ENCODE peak calls at places on chromosome 6, in four cellular contexts. One of them, this sample, is unnamed.

GRCh38 chr6:6915813-6916547 is 191.8 kb upstream of the RREB1 start:
- DNase-seq in HepG2: no peak
- DNase-seq in K562: no peak
- DNase-seq in GM12878: no peak
- DNase-seq in this sample: no peak

GRCh38 chr6:156028310-156029131 is 572.9 kb upstream of the NOX3 start:
- DNase-seq in HepG2: no peak
- DNase-seq in K562: no peak
- DNase-seq in GM12878: no peak
- DNase-seq in this sample: peak

GRCh38 chr6:165774903-165775608 is 112.0 kb upstream of the PDE10A start:
- DNase-seq in HepG2: peak
- DNase-seq in K562: no peak
- DNase-seq in GM12878: no peak
- DNase-seq in this sample: no peak

GRCh38 chr6:80433010-80433665 is 326.7 kb downstream of the BCKDHB start:
- DNase-seq in HepG2: peak
- DNase-seq in K562: no peak
- DNase-seq in GM12878: no peak
- DNase-seq in this sample: no peak

GRCh38 chr6:124795879-124796838 is 166.1 kb upstream of the RNF217 start:
- DNase-seq in HepG2: no peak
- DNase-seq in K562: peak
- DNase-seq in GM12878: no peak
- DNase-seq in this sample: no peak

GRCh38 chr6:14165091-14165490 is 47.5 kb downstream of the CD83 start:
- DNase-seq in HepG2: no peak
- DNase-seq in K562: no peak
- DNase-seq in GM12878: no peak
- DNase-seq in this sample: no peak

GRCh38 chr6:124961784-124962611 is at the start of gene RNF217:
- DNase-seq in HepG2: no peak
- DNase-seq in K562: peak
- DNase-seq in GM12878: no peak
- DNase-seq in this sample: peak

GRCh38 chr6:52285174-52286068 is 879 bp upstream of the MCM3 start:
- DNase-seq in HepG2: peak
- DNase-seq in K562: peak
- DNase-seq in GM12878: no peak
- DNase-seq in this sample: peak

GRCh38 chr6:1363729-1364572 is 25.4 kb upstream of the FOXF2 start:
- DNase-seq in HepG2: no peak
- DNase-seq in K562: peak
- DNase-seq in GM12878: no peak
- DNase-seq in this sample: no peak

GRCh38 chr6:89375427-89375868 is 22.9 kb upstream of the UBE2J1 start:
- DNase-seq in HepG2: peak
- DNase-seq in K562: peak
- DNase-seq in GM12878: no peak
- DNase-seq in this sample: peak

GRCh38 chr6:61640463-61640862 is 645.6 kb downstream of the KHDRBS2 start:
- DNase-seq in HepG2: no peak
- DNase-seq in K562: no peak
- DNase-seq in GM12878: no peak
- DNase-seq in this sample: no peak

GRCh38 chr6:123415844-123416468 is 220.8 kb downstream of the TRDN start:
- DNase-seq in HepG2: peak
- DNase-seq in K562: peak
- DNase-seq in GM12878: no peak
- DNase-seq in this sample: peak
- TF ChIP-seq GABPA in HepG2: no peak
- TF ChIP-seq GABPA in K562: no peak
- TF ChIP-seq GABPA in GM12878: no peak
- TF ChIP-seq GABPA in this sample: no peak

GRCh38 chr6:90835584-90836212 is 248.8 kb upstream of the MAP3K7 start:
- DNase-seq in HepG2: no peak
- DNase-seq in K562: no peak
- DNase-seq in GM12878: no peak
- DNase-seq in this sample: no peak
- TF ChIP-seq NFIC in HepG2: no peak
- TF ChIP-seq NFIC in K562: no peak
- TF ChIP-seq NFIC in GM12878: no peak
- TF ChIP-seq NFIC in this sample: no peak

GRCh38 chr6:25606151-25606550 is 45.9 kb upstream of the SCGN start:
- DNase-seq in HepG2: no peak
- DNase-seq in K562: no peak
- DNase-seq in GM12878: no peak
- DNase-seq in this sample: no peak

GRCh38 chr6:25602680-25602982 is 49.4 kb upstream of the SCGN start:
- DNase-seq in HepG2: no peak
- DNase-seq in K562: no peak
- DNase-seq in GM12878: no peak
- DNase-seq in this sample: no peak

GRCh38 chr6:25599516-25600060 is 52.4 kb upstream of the SCGN start:
- DNase-seq in HepG2: no peak
- DNase-seq in K562: no peak
- DNase-seq in GM12878: no peak
- DNase-seq in this sample: no peak

GRCh38 chr6:25603251-25603650 is 48.8 kb upstream of the SCGN start:
- DNase-seq in HepG2: no peak
- DNase-seq in K562: no peak
- DNase-seq in GM12878: no peak
- DNase-seq in this sample: no peak

GRCh38 chr6:25601797-25602679 is 50.0 kb upstream of the SCGN start:
- DNase-seq in HepG2: peak
- DNase-seq in K562: peak
- DNase-seq in GM12878: no peak
- DNase-seq in this sample: peak
- TF ChIP-seq ZBTB33 in HepG2: no peak
- TF ChIP-seq ZBTB33 in K562: no peak
- TF ChIP-seq ZBTB33 in GM12878: no peak
- TF ChIP-seq ZBTB33 in this sample: no peak

DNA sequence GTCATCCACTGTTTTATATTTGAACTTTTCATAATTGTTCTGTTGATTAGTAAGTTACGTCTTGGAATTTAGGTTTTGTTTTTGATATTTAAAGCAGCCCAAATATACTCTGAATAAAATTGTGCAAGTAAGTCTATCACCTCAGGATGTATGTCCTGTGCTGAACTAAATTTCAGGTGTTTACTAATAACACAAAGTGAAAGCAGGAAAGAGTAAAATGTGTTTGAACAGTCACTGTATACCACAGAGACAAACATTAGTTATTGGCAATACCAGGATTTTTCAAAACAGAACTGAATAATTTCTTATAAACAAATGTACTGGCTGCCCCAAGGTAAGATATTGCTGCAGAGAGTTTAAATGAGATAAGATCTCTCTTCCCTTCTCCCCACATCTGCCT is 404.7 kb upstream of the RUNX2 start:
- DNase-seq in HepG2: no peak
- DNase-seq in K562: no peak
- DNase-seq in GM12878: no peak
- DNase-seq in this sample: no peak
- TF ChIP-seq GABPA in HepG2: no peak
- TF ChIP-seq GABPA in K562: no peak
- TF ChIP-seq GABPA in GM12878: no peak
- TF ChIP-seq GABPA in this sample: no peak

GRCh38 chr6:106767271-106767670 is 137.9 kb downstream of the QRSL1 start:
- DNase-seq in HepG2: no peak
- DNase-seq in K562: no peak
- DNase-seq in GM12878: no peak
- DNase-seq in this sample: no peak
- TF ChIP-seq NFIC in HepG2: no peak
- TF ChIP-seq NFIC in K562: no peak
- TF ChIP-seq NFIC in GM12878: no peak
- TF ChIP-seq NFIC in this sample: no peak

GRCh38 chr6:119742188-119742803 is 392.7 kb upstream of the MAN1A1 start:
- DNase-seq in HepG2: peak
- DNase-seq in K562: peak
- DNase-seq in GM12878: no peak
- DNase-seq in this sample: peak
- TF ChIP-seq ZBTB33 in HepG2: no peak
- TF ChIP-seq ZBTB33 in K562: no peak
- TF ChIP-seq ZBTB33 in GM12878: no peak
- TF ChIP-seq ZBTB33 in this sample: no peak

GRCh38 chr6:72966628-72967280 is 258.5 kb downstream of the KHDC1L start:
- DNase-seq in HepG2: no peak
- DNase-seq in K562: no peak
- DNase-seq in GM12878: no peak
- DNase-seq in this sample: no peak
- TF ChIP-seq GABPA in HepG2: no peak
- TF ChIP-seq GABPA in K562: no peak
- TF ChIP-seq GABPA in GM12878: no peak
- TF ChIP-seq GABPA in this sample: no peak

GRCh38 chr6:153727910-153728309 is 311.1 kb upstream of the OPRM1 start:
- DNase-seq in HepG2: no peak
- DNase-seq in K562: no peak
- DNase-seq in GM12878: no peak
- DNase-seq in this sample: no peak

GRCh38 chr6:153729189-153729588 is 309.9 kb upstream of the OPRM1 start:
- DNase-seq in HepG2: peak
- DNase-seq in K562: no peak
- DNase-seq in GM12878: no peak
- DNase-seq in this sample: no peak
- TF ChIP-seq NFIC in HepG2: no peak
- TF ChIP-seq NFIC in K562: no peak
- TF ChIP-seq NFIC in GM12878: no peak
- TF ChIP-seq NFIC in this sample: no peak

GRCh38 chr6:28710466-28711191 is 184.9 kb downstream of the GPX5 start:
- DNase-seq in HepG2: peak
- DNase-seq in K562: peak
- DNase-seq in GM12878: no peak
- DNase-seq in this sample: no peak

GRCh38 chr6:28711325-28711724 is 185.6 kb downstream of the GPX5 start:
- DNase-seq in HepG2: no peak
- DNase-seq in K562: no peak
- DNase-seq in GM12878: no peak
- DNase-seq in this sample: no peak

GRCh38 chr6:28707387-28708282 is 182.0 kb downstream of the GPX5 start:
- DNase-seq in HepG2: no peak
- DNase-seq in K562: no peak
- DNase-seq in GM12878: no peak
- DNase-seq in this sample: no peak

GRCh38 chr6:28712982-28713381 is 187.3 kb downstream of the GPX5 start:
- DNase-seq in HepG2: no peak
- DNase-seq in K562: no peak
- DNase-seq in GM12878: no peak
- DNase-seq in this sample: no peak

DNA sequence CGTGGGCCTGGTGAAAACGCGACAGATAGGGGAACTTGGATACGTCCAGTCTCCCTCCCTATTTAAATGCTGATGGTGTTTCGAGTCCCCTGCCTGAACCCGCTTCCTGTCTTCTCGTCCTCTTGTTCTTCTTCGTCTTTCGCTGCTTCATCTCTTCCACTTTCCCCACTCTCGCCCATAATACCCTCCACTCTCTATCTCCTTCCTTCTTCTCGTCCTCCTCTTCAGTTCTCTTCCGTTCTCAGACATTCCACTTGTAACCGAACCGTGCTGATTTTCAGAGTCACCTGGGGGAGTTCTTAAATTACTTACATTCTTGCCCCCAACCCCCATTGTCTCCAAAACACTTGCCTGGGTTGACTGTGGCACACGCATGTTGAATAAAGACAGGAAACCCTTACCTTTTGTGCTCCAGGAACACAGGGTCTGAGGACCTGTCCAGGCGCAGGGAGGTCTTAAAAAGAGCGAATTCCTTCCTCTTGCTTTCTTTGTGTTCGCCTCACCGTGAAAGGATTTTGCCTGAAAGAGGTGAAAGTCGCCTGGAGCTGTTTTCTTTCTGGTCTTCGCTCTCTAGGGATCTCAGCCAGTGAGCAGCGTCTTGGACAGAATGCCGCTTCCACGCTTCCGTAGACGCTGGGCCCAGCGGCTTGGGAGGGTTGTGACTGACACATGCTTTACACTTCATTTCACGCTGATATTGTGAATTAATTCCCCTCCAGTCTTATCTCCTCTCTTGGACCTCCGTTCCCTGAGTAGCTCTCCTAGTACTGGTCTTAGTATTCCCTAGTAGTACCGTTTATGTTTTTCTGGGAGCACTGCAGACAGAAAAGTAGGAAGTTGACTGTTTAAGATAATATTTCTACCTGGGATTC is 184.0 kb downstream of the GPX5 start:
- DNase-seq in HepG2: no peak
- DNase-seq in K562: peak
- DNase-seq in GM12878: no peak
- DNase-seq in this sample: no peak
- TF ChIP-seq ZBTB33 in HepG2: no peak
- TF ChIP-seq ZBTB33 in K562: no peak
- TF ChIP-seq ZBTB33 in GM12878: no peak
- TF ChIP-seq ZBTB33 in this sample: no peak

GRCh38 chr6:42556462-42556861 is 7.4 kb upstream of the UBR2 start:
- DNase-seq in HepG2: no peak
- DNase-seq in K562: no peak
- DNase-seq in GM12878: no peak
- DNase-seq in this sample: no peak
- TF ChIP-seq GABPA in HepG2: no peak
- TF ChIP-seq GABPA in K562: no peak
- TF ChIP-seq GABPA in GM12878: no peak
- TF ChIP-seq GABPA in this sample: no peak

This sample was measured in SK-N-SH.